ENCODE peak calls at places on chromosomes 13 and 19, in five cellular contexts. One of them, this sample, is unnamed.

GRCh38 chr13:44797685-44798084 is 191.6 kb downstream of the NUFIP1 start:
- DNase-seq in skeletal muscle cell: no peak
- DNase-seq in stimulated activated CD4-positive, alpha-beta T cell treated with anti-CD3 and anti-CD28 coated beads, Interleukin-12 subunit alpha, Interleukin-12 subunit beta, amount 100 ng/mL, for 4 hours: no peak
- DNase-seq in activated naive CD8-positive, alpha-beta T cell treated with anti-CD3 and anti-CD28 coated beads, Interleukin-2, amount 50 U/mL, for 24 hours: no peak
- DNase-seq in pancreas: no peak
- DNase-seq in this sample: no peak

GRCh38 chr19:41993612-41994483 is at the start of gene ATP1A3:
- DNase-seq in stimulated activated CD4-positive, alpha-beta T cell treated with anti-CD3 and anti-CD28 coated beads, Interleukin-12 subunit alpha, Interleukin-12 subunit beta, amount 100 ng/mL, for 4 hours: peak
- DNase-seq in activated naive CD8-positive, alpha-beta T cell treated with anti-CD3 and anti-CD28 coated beads, Interleukin-2, amount 50 U/mL, for 24 hours: peak
- DNase-seq in skeletal muscle cell: no peak
- DNase-seq in pancreas: peak
- DNase-seq in this sample: no peak

GRCh38 chr13:88223958-88224357 is 552.8 kb downstream of the SLITRK5 start:
- DNase-seq in stimulated activated CD4-positive, alpha-beta T cell treated with anti-CD3 and anti-CD28 coated beads, Interleukin-12 subunit alpha, Interleukin-12 subunit beta, amount 100 ng/mL, for 4 hours: no peak
- DNase-seq in pancreas: no peak
- DNase-seq in activated naive CD8-positive, alpha-beta T cell treated with anti-CD3 and anti-CD28 coated beads, Interleukin-2, amount 50 U/mL, for 24 hours: no peak
- DNase-seq in skeletal muscle cell: no peak
- DNase-seq in this sample: no peak

GRCh38 chr13:48094404-48094780 is 512 bp downstream of the MED4 start:
- DNase-seq in pancreas: no peak
- DNase-seq in stimulated activated CD4-positive, alpha-beta T cell treated with anti-CD3 and anti-CD28 coated beads, Interleukin-12 subunit alpha, Interleukin-12 subunit beta, amount 100 ng/mL, for 4 hours: no peak
- DNase-seq in activated naive CD8-positive, alpha-beta T cell treated with anti-CD3 and anti-CD28 coated beads, Interleukin-2, amount 50 U/mL, for 24 hours: peak
- DNase-seq in skeletal muscle cell: no peak
- DNase-seq in this sample: no peak

GRCh38 chr19:30626567-30626966 is 254.4 kb downstream of the ZNF536 start:
- DNase-seq in activated naive CD8-positive, alpha-beta T cell treated with anti-CD3 and anti-CD28 coated beads, Interleukin-2, amount 50 U/mL, for 24 hours: no peak
- DNase-seq in pancreas: no peak
- DNase-seq in skeletal muscle cell: no peak
- DNase-seq in stimulated activated CD4-positive, alpha-beta T cell treated with anti-CD3 and anti-CD28 coated beads, Interleukin-12 subunit alpha, Interleukin-12 subunit beta, amount 100 ng/mL, for 4 hours: no peak
- DNase-seq in this sample: no peak

GRCh38 chr13:112454648-112455334 is 78.6 kb downstream of the SPACA7 start:
- DNase-seq in skeletal muscle cell: no peak
- DNase-seq in activated naive CD8-positive, alpha-beta T cell treated with anti-CD3 and anti-CD28 coated beads, Interleukin-2, amount 50 U/mL, for 24 hours: no peak
- DNase-seq in pancreas: no peak
- DNase-seq in stimulated activated CD4-positive, alpha-beta T cell treated with anti-CD3 and anti-CD28 coated beads, Interleukin-12 subunit alpha, Interleukin-12 subunit beta, amount 100 ng/mL, for 4 hours: no peak
- DNase-seq in this sample: no peak

GRCh38 chr13:50016421-50016820 is 1.2 kb downstream of the KCNRG start:
- DNase-seq in skeletal muscle cell: peak
- DNase-seq in activated naive CD8-positive, alpha-beta T cell treated with anti-CD3 and anti-CD28 coated beads, Interleukin-2, amount 50 U/mL, for 24 hours: no peak
- DNase-seq in pancreas: no peak
- DNase-seq in stimulated activated CD4-positive, alpha-beta T cell treated with anti-CD3 and anti-CD28 coated beads, Interleukin-12 subunit alpha, Interleukin-12 subunit beta, amount 100 ng/mL, for 4 hours: no peak
- DNase-seq in this sample: no peak

GRCh38 chr19:49806613-49806946 is 6.5 kb downstream of the FUZ start:
- DNase-seq in stimulated activated CD4-positive, alpha-beta T cell treated with anti-CD3 and anti-CD28 coated beads, Interleukin-12 subunit alpha, Interleukin-12 subunit beta, amount 100 ng/mL, for 4 hours: no peak
- DNase-seq in pancreas: no peak
- DNase-seq in activated naive CD8-positive, alpha-beta T cell treated with anti-CD3 and anti-CD28 coated beads, Interleukin-2, amount 50 U/mL, for 24 hours: no peak
- DNase-seq in skeletal muscle cell: no peak
- DNase-seq in this sample: no peak

GRCh38 chr13:42071667-42072419 is 23.4 kb downstream of the DGKH start:
- DNase-seq in skeletal muscle cell: no peak
- DNase-seq in activated naive CD8-positive, alpha-beta T cell treated with anti-CD3 and anti-CD28 coated beads, Interleukin-2, amount 50 U/mL, for 24 hours: no peak
- DNase-seq in pancreas: no peak
- DNase-seq in stimulated activated CD4-positive, alpha-beta T cell treated with anti-CD3 and anti-CD28 coated beads, Interleukin-12 subunit alpha, Interleukin-12 subunit beta, amount 100 ng/mL, for 4 hours: no peak
- DNase-seq in this sample: no peak

GRCh38 chr13:94431569-94431968 is 47.9 kb downstream of the DCT start:
- DNase-seq in stimulated activated CD4-positive, alpha-beta T cell treated with anti-CD3 and anti-CD28 coated beads, Interleukin-12 subunit alpha, Interleukin-12 subunit beta, amount 100 ng/mL, for 4 hours: no peak
- DNase-seq in skeletal muscle cell: peak
- DNase-seq in pancreas: no peak
- DNase-seq in activated naive CD8-positive, alpha-beta T cell treated with anti-CD3 and anti-CD28 coated beads, Interleukin-2, amount 50 U/mL, for 24 hours: no peak
- DNase-seq in this sample: no peak

GRCh38 chr19:57947088-57947418 is 453 bp downstream of the ZNF256 start:
- DNase-seq in pancreas: no peak
- DNase-seq in stimulated activated CD4-positive, alpha-beta T cell treated with anti-CD3 and anti-CD28 coated beads, Interleukin-12 subunit alpha, Interleukin-12 subunit beta, amount 100 ng/mL, for 4 hours: no peak
- DNase-seq in skeletal muscle cell: no peak
- DNase-seq in activated naive CD8-positive, alpha-beta T cell treated with anti-CD3 and anti-CD28 coated beads, Interleukin-2, amount 50 U/mL, for 24 hours: no peak
- DNase-seq in this sample: no peak

GRCh38 chr19:339262-339887 is 5.2 kb downstream of the MIER2 start:
- DNase-seq in pancreas: no peak
- DNase-seq in skeletal muscle cell: no peak
- DNase-seq in activated naive CD8-positive, alpha-beta T cell treated with anti-CD3 and anti-CD28 coated beads, Interleukin-2, amount 50 U/mL, for 24 hours: no peak
- DNase-seq in stimulated activated CD4-positive, alpha-beta T cell treated with anti-CD3 and anti-CD28 coated beads, Interleukin-12 subunit alpha, Interleukin-12 subunit beta, amount 100 ng/mL, for 4 hours: no peak
- DNase-seq in this sample: no peak

GRCh38 chr19:679418-680286 is 3.5 kb downstream of the FSTL3 start:
- DNase-seq in pancreas: no peak
- DNase-seq in skeletal muscle cell: peak
- DNase-seq in activated naive CD8-positive, alpha-beta T cell treated with anti-CD3 and anti-CD28 coated beads, Interleukin-2, amount 50 U/mL, for 24 hours: peak
- DNase-seq in stimulated activated CD4-positive, alpha-beta T cell treated with anti-CD3 and anti-CD28 coated beads, Interleukin-12 subunit alpha, Interleukin-12 subunit beta, amount 100 ng/mL, for 4 hours: peak
- DNase-seq in this sample: peak